ENCODE peak calls at places on chromosomes 4 and X, in eight cellular contexts. A is heart left ventricle; I is IMR-90; N is neural progenitor cell; J is cerebellar cortex; C is NCI-H526 treated with DMSO at 0.1 percent for 48 hours; R is stimulated activated naive CD4-positive, alpha-beta T cell; B is WERI-Rb-1. Z is an unnamed sample.

GRCh38 chr4:70405765-70406164 is 8.0 kb downstream of the OPRPN start:
- DNase-seq in N (no peak), J (no peak), R (no peak), A (no peak), C (no peak), I (no peak), B (no peak), Z (no peak)

GRCh38 chrX:47179928-47180255 is 13.7 kb upstream of the UBA1 start:
- DNase-seq in B (no peak), N (no peak), R (no peak), A (no peak), C (no peak), J (no peak), I (no peak), Z (no peak)

GRCh38 chr4:78379040-78379439 is 172.5 kb upstream of the ANXA3 start:
- DNase-seq in N (no peak), R (no peak), I (no peak), J (no peak), B (no peak), C (no peak), A (no peak), Z (no peak)

GRCh38 chr4:3328814-3329663 is 36.2 kb downstream of the RGS12 start:
- DNase-seq in C (no peak), A (no peak), I (no peak), J (no peak), R (no peak), N (no peak), B (no peak), Z (no peak)

GRCh38 chr4:159677521-159677920 is 574.6 kb downstream of the RAPGEF2 start:
- DNase-seq in B (no peak), C (no peak), I (no peak), R (no peak), A (no peak), J (no peak), N (no peak), Z (no peak)

GRCh38 chr4:98143001-98143899 is at the start of gene STPG2:
- DNase-seq in A (peak), R (peak), C (peak), I (peak), B (peak), J (peak), N (peak), Z (no peak)

GRCh38 chrX:20378291-20378920 is 111.7 kb upstream of the RPS6KA3 start:
- DNase-seq in J (no peak), R (no peak), A (no peak), I (peak), B (no peak), C (no peak), N (no peak), Z (no peak)

GRCh38 chr4:79982587-79983327 is 90.3 kb downstream of the ANTXR2 start:
- DNase-seq in N (no peak), C (no peak), B (no peak), R (no peak), A (no peak), J (no peak), I (peak), Z (no peak)

GRCh38 chr4:140947507-140947906 is 185.8 kb downstream of the RNF150 start:
- DNase-seq in I (no peak), C (no peak), A (peak), N (no peak), J (peak), R (no peak), B (no peak), Z (no peak)

GRCh38 chr4:82217986-82218715 is 155.6 kb downstream of the HNRNPD start:
- DNase-seq in C (no peak), N (peak), A (no peak), R (no peak), B (peak), J (peak), I (no peak), Z (no peak)

GRCh38 chr4:113292371-113293042 is 243.1 kb downstream of the ANK2 start:
- DNase-seq in J (no peak), C (no peak), I (peak), A (no peak), N (peak), R (no peak), B (peak), Z (no peak)

GRCh38 chr4:82745173-82745842 is 53.3 kb downstream of the SCD5 start:
- DNase-seq in C (no peak), A (no peak), B (no peak), R (no peak), N (peak), J (no peak), I (peak), Z (no peak)

GRCh38 chr4:86101841-86102240 is 258.0 kb downstream of the MAPK10 start:
- DNase-seq in B (no peak), N (no peak), I (no peak), R (no peak), C (no peak), J (no peak), A (no peak), Z (no peak)

GRCh38 chrX:151825927-151826471 is 86.7 kb upstream of the MAGEA4 start:
- DNase-seq in C (no peak), I (peak), R (no peak), B (no peak), N (no peak), J (no peak), A (no peak), Z (no peak)

GRCh38 chr4:77817304-77818076 is 1.7 kb downstream of the CNOT6L start:
- DNase-seq in N (no peak), A (no peak), J (peak), B (no peak), I (no peak), R (no peak), C (no peak), Z (no peak)

GRCh38 chrX:431032-431431 is 44.3 kb upstream of the PPP2R3B start:
- DNase-seq in C (no peak), A (no peak), N (no peak), B (no peak), R (no peak), J (no peak), I (no peak), Z (no peak)

GRCh38 chr4:68591204-68591603 is 15.1 kb upstream of the UGT2B17 start:
- DNase-seq in C (no peak), A (no peak), I (no peak), R (no peak), N (no peak), B (no peak), J (no peak), Z (no peak)

GRCh38 chr4:3256230-3257124 is 7.5 kb downstream of the MSANTD1 start:
- DNase-seq in B (no peak), J (no peak), R (no peak), A (peak), C (no peak), N (no peak), I (no peak), Z (no peak)

GRCh38 chrX:34778961-34779360 is 121.9 kb upstream of the TMEM47 start:
- DNase-seq in J (no peak), A (no peak), R (no peak), N (no peak), C (no peak), B (no peak), I (peak), Z (no peak)

GRCh38 chrX:120144178-120144844 is 14.1 kb upstream of the RHOXF2 start:
- DNase-seq in N (peak), A (no peak), B (no peak), I (no peak), C (no peak), R (no peak), J (peak), Z (no peak)

Z was measured in GDM1.